ENCODE peak calls at places on chromosomes 6 and 20, in four cellular contexts. One of them, this sample, is unnamed.

GRCh38 chr6:148857817-148858390 is 111.1 kb downstream of the UST start:
- DNase-seq in HepG2: no peak
- DNase-seq in A549: no peak
- DNase-seq in K562: no peak
- DNase-seq in this sample: no peak

GRCh38 chr6:16181429-16182359 is 52.8 kb downstream of the MYLIP start:
- DNase-seq in HepG2: no peak
- DNase-seq in A549: no peak
- DNase-seq in K562: no peak
- DNase-seq in this sample: no peak

GRCh38 chr20:48314925-48315592 is 512.7 kb downstream of the PREX1 start:
- DNase-seq in HepG2: no peak
- DNase-seq in A549: no peak
- DNase-seq in K562: peak
- DNase-seq in this sample: no peak

GRCh38 chr6:118890997-118891790 is 2.8 kb upstream of the ASF1A start:
- DNase-seq in HepG2: no peak
- DNase-seq in A549: no peak
- DNase-seq in K562: no peak
- DNase-seq in this sample: no peak

GRCh38 chr20:16821211-16822089 is 73.3 kb downstream of the OTOR start:
- DNase-seq in HepG2: peak
- DNase-seq in A549: peak
- DNase-seq in K562: peak
- DNase-seq in this sample: peak

GRCh38 chr6:3023663-3024483 is 24.2 kb downstream of the NQO2 start:
- DNase-seq in HepG2: no peak
- DNase-seq in A549: peak
- DNase-seq in K562: peak
- DNase-seq in this sample: peak

GRCh38 chr6:131825946-131826345 is 18.1 kb downstream of the ENPP1 start:
- DNase-seq in HepG2: peak
- DNase-seq in A549: no peak
- DNase-seq in K562: no peak
- DNase-seq in this sample: no peak

GRCh38 chr6:12804967-12805645 is 88.5 kb downstream of the PHACTR1 start:
- DNase-seq in HepG2: no peak
- DNase-seq in A549: no peak
- DNase-seq in K562: no peak
- DNase-seq in this sample: no peak

GRCh38 chr6:145508107-145508506 is 227.2 kb downstream of the EPM2A start:
- DNase-seq in HepG2: no peak
- DNase-seq in A549: no peak
- DNase-seq in K562: no peak
- DNase-seq in this sample: peak

GRCh38 chr20:53921443-53921973 is 148.9 kb downstream of the BCAS1 start:
- DNase-seq in HepG2: no peak
- DNase-seq in A549: no peak
- DNase-seq in K562: no peak
- DNase-seq in this sample: no peak

GRCh38 chr6:129635396-129636164 is 74.4 kb downstream of the ARHGAP18 start:
- DNase-seq in HepG2: no peak
- DNase-seq in A549: no peak
- DNase-seq in K562: no peak
- DNase-seq in this sample: no peak

DNA sequence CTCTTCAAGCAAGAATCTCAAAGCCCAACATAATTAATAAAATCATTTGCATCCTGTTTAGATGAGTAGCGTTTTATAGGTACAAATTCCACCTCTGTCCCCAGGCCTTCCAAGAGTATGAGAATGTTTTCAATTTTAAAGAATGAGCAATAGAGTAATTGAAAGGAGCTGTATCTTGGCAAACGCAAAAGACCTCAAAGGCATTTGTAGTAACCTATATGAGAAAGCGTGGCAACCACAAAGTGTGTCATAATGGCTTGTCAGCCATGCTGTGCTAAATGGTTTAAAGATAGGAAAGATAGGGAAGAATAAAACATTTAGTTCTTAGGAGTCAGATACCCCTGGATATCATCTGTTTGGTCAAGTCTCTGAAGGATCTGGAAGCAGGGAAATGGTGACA is 71.7 kb upstream of the ISM1 start:
- DNase-seq in HepG2: no peak
- DNase-seq in A549: no peak
- DNase-seq in K562: no peak
- DNase-seq in this sample: no peak
- TF ChIP-seq NR3C1 in HepG2: no peak
- TF ChIP-seq NR3C1 in A549: no peak
- TF ChIP-seq NR3C1 in K562: no peak
- TF ChIP-seq NR3C1 in this sample: no peak

GRCh38 chr6:42407379-42407778 is 44.3 kb downstream of the TRERF1 start:
- DNase-seq in HepG2: no peak
- DNase-seq in A549: no peak
- DNase-seq in K562: peak
- DNase-seq in this sample: no peak

GRCh38 chr6:42403831-42404230 is 47.9 kb downstream of the TRERF1 start:
- DNase-seq in HepG2: no peak
- DNase-seq in A549: no peak
- DNase-seq in K562: no peak
- DNase-seq in this sample: no peak

GRCh38 chr6:42404494-42404893 is 47.2 kb downstream of the TRERF1 start:
- DNase-seq in HepG2: no peak
- DNase-seq in A549: peak
- DNase-seq in K562: peak
- DNase-seq in this sample: no peak

GRCh38 chr6:42405025-42405424 is 46.7 kb downstream of the TRERF1 start:
- DNase-seq in HepG2: no peak
- DNase-seq in A549: no peak
- DNase-seq in K562: no peak
- DNase-seq in this sample: no peak

DNA sequence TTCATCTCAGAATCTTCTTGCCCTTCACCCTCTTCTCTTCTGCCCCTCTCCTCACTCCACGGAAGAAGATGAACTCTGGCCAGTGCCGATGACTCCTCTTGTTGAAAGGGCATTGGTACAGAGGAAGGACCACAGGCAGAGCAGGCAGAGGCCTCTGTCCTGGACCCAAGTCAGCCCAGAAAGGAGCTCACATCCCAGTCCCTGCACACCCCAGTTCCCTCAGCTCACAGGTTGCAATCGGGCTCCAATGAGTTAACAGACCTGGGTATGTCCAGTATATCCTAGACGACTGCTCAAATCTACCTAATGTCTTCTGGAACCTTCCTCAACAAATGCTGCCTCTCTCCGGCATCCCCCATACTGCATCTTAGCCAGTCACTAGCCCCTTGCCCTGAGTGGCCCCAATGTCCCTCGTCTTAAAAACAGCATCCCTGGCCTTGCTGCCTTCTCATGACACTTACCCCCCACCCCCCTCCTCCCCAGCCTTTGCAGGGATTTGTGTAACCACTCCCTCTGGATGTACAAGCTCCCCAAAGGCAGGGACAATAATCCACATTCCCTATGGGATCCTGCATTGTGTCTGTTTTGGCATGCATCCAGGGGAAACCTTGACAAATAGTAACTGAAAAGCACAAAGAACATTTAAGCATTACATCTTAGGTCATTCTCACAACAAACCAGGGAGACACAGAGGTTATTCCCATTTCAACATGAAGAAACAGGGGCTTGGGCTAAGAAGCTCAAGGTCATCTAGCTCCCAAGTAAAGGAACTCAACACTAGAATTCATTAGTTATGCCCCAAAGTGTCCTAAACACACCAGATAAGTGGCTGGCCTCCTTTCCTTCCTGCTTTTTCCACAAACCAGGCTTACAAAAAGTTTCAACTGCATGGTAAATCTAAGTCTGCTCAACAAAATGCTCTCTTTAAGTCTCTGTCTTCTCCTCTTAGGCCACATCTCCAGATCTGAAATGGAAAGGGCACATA is 45.1 kb downstream of the TRERF1 start:
- DNase-seq in HepG2: no peak
- DNase-seq in A549: no peak
- DNase-seq in K562: no peak
- DNase-seq in this sample: no peak
- TF ChIP-seq ESRRA in HepG2: no peak
- TF ChIP-seq ESRRA in A549: no peak
- TF ChIP-seq ESRRA in K562: no peak
- TF ChIP-seq ESRRA in this sample: no peak

GRCh38 chr6:158560787-158561246 is 926 bp downstream of the TMEM181 start:
- DNase-seq in HepG2: no peak
- DNase-seq in A549: no peak
- DNase-seq in K562: peak
- DNase-seq in this sample: no peak
- TF ChIP-seq NR3C1 in HepG2: no peak
- TF ChIP-seq NR3C1 in A549: no peak
- TF ChIP-seq NR3C1 in K562: no peak
- TF ChIP-seq NR3C1 in this sample: no peak

GRCh38 chr6:34065470-34066283 is 80.2 kb downstream of the GRM4 start:
- DNase-seq in HepG2: no peak
- DNase-seq in A549: no peak
- DNase-seq in K562: no peak
- DNase-seq in this sample: no peak
- TF ChIP-seq ESRRA in HepG2: no peak
- TF ChIP-seq ESRRA in A549: no peak
- TF ChIP-seq ESRRA in K562: no peak
- TF ChIP-seq ESRRA in this sample: no peak

GRCh38 chr6:157457787-157458186 is 76.8 kb downstream of the ZDHHC14 start:
- DNase-seq in HepG2: no peak
- DNase-seq in A549: no peak
- DNase-seq in K562: no peak
- DNase-seq in this sample: no peak

GRCh38 chr6:157461000-157461915 is 80.3 kb downstream of the ZDHHC14 start:
- DNase-seq in HepG2: peak
- DNase-seq in A549: no peak
- DNase-seq in K562: peak
- DNase-seq in this sample: peak

GRCh38 chr6:157456524-157456829 is 75.5 kb downstream of the ZDHHC14 start:
- DNase-seq in HepG2: no peak
- DNase-seq in A549: no peak
- DNase-seq in K562: no peak
- DNase-seq in this sample: no peak

GRCh38 chr6:157460182-157460999 is 79.4 kb downstream of the ZDHHC14 start:
- DNase-seq in HepG2: no peak
- DNase-seq in A549: no peak
- DNase-seq in K562: no peak
- DNase-seq in this sample: no peak

GRCh38 chr6:157459327-157459726 is 78.3 kb downstream of the ZDHHC14 start:
- DNase-seq in HepG2: no peak
- DNase-seq in A549: no peak
- DNase-seq in K562: peak
- DNase-seq in this sample: no peak
- TF ChIP-seq NR3C1 in HepG2: no peak
- TF ChIP-seq NR3C1 in A549: no peak
- TF ChIP-seq NR3C1 in K562: no peak
- TF ChIP-seq NR3C1 in this sample: no peak

GRCh38 chr6:123965894-123966293 is 162.2 kb downstream of the NKAIN2 start:
- DNase-seq in HepG2: peak
- DNase-seq in A549: no peak
- DNase-seq in K562: no peak
- DNase-seq in this sample: peak
- TF ChIP-seq ESRRA in HepG2: no peak
- TF ChIP-seq ESRRA in A549: no peak
- TF ChIP-seq ESRRA in K562: no peak
- TF ChIP-seq ESRRA in this sample: no peak

GRCh38 chr6:4320860-4321259 is 185.5 kb upstream of the ECI2 start:
- DNase-seq in HepG2: no peak
- DNase-seq in A549: peak
- DNase-seq in K562: no peak
- DNase-seq in this sample: no peak
- TF ChIP-seq NR3C1 in HepG2: no peak
- TF ChIP-seq NR3C1 in A549: no peak
- TF ChIP-seq NR3C1 in K562: no peak
- TF ChIP-seq NR3C1 in this sample: no peak

DNA sequence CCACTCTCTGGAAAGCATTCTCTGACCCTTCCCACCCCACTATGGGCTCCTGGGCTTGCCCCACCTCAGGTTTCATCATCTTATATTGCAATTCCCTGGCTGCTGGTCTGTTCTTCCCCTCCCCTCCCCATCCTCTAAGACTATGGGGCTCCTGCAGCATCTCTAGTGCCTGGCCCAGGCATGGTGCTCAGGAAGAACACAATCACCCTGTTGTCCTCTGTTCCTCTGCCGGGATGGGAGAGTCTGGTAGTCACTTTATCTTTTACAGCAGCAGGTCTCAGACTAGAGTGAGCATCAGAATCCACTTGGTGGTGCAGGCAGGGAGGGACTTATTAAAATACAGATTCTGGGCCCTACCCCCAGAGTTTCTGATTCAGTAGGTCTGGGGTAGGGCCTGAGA is 5.0 kb upstream of the LPIN3 start:
- DNase-seq in HepG2: no peak
- DNase-seq in A549: no peak
- DNase-seq in K562: no peak
- DNase-seq in this sample: no peak
- TF ChIP-seq ESRRA in HepG2: no peak
- TF ChIP-seq ESRRA in A549: no peak
- TF ChIP-seq ESRRA in K562: no peak
- TF ChIP-seq ESRRA in this sample: no peak

DNA sequence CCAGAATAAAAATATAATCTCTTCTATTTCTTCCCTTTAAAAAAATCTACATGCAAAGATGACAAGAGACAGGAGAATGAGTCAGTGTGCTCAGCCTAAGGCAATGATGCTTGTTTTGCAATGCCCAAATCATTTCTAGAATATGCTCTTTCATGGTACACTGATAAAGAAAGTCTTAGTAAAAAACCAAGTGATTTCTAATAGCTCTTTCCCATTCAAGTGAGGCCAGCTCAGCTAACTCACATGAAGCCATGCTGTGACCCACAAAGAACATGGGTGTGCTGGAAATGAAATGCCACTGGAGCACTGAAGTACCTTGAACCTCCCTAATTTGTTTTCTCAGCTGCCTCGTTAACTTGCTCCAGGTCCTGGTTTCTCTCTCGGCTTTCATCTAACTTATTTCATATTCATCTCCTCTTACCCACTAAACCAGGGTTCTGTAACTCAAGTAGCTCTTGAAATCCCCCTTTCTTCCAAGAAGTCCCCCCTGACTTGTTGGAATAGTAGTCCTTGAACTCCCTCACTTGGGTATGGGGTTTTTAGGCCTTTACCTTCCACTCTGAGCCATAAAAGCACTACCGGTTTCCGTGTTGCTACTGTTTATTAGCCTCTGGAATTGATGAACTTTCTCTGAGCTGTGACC is 92.7 kb downstream of the IRF4 start:
- DNase-seq in HepG2: no peak
- DNase-seq in A549: no peak
- DNase-seq in K562: no peak
- DNase-seq in this sample: no peak
- TF ChIP-seq NR3C1 in HepG2: no peak
- TF ChIP-seq NR3C1 in A549: no peak
- TF ChIP-seq NR3C1 in K562: no peak
- TF ChIP-seq NR3C1 in this sample: no peak

GRCh38 chr6:44304282-44305199 is 8.6 kb downstream of the AARS2 start:
- DNase-seq in HepG2: peak
- DNase-seq in A549: peak
- DNase-seq in K562: peak
- DNase-seq in this sample: peak
- TF ChIP-seq ESRRA in HepG2: no peak
- TF ChIP-seq ESRRA in A549: no peak
- TF ChIP-seq ESRRA in K562: no peak
- TF ChIP-seq ESRRA in this sample: peak